ENCODE peak calls at places on chromosomes 3 and 15, in six cellular contexts. Q is IMR-90, V is heart left ventricle, K is adrenal gland, U is transverse colon, R is body of pancreas. C is an unnamed sample. For H3K4me1, the result is how much of the 10 kb centered on the place peaks cover.

GRCh38 chr15:86505951-86506350 is 426.3 kb downstream of the AGBL1 start:
- DNase-seq in Q (no peak), V (no peak), K (no peak), U (no peak), R (no peak), C (no peak)

GRCh38 chr3:186143280-186143679 is 34.4 kb upstream of the ETV5 start:
- DNase-seq in Q (no peak), V (no peak), K (no peak), U (no peak), R (no peak), C (no peak)

GRCh38 chr3:19149388-19149787 is 1.1 kb downstream of the KCNH8 start:
- DNase-seq in Q (no peak), V (no peak), K (peak), U (no peak), R (peak), C (no peak)

GRCh38 chr15:33894193-33894592 is 74.1 kb upstream of the CHRM5 start:
- DNase-seq in Q (no peak), V (no peak), K (no peak), U (no peak), R (no peak), C (no peak)

GRCh38 chr3:25957026-25957425 is 167.1 kb downstream of the OXSM start:
- DNase-seq in Q (no peak), V (peak), K (no peak), U (no peak), R (no peak), C (no peak)

GRCh38 chr15:32738677-32739076 is 20.9 kb downstream of the GREM1 start:
- DNase-seq in Q (peak), V (no peak), K (no peak), U (no peak), R (no peak), C (no peak)

GRCh38 chr15:101068523-101068960 is 149.4 kb downstream of the LRRK1 start:
- DNase-seq in Q (peak), V (no peak), K (no peak), U (no peak), R (no peak), C (no peak)

GRCh38 chr3:113695818-113696645 is at the start of gene USF3:
- DNase-seq in Q (peak), V (peak), K (peak), U (peak), R (peak), C (peak)

GRCh38 chr3:187778726-187779125 is 33.5 kb upstream of the BCL6 start:
- DNase-seq in Q (no peak), V (no peak), K (no peak), U (no peak), R (no peak), C (no peak)

GRCh38 chr3:36733162-36733696 is 31.1 kb downstream of the DCLK3 start:
- DNase-seq in Q (no peak), V (no peak), K (no peak), U (no peak), R (no peak), C (no peak)

GRCh38 chr15:96327155-96327741 is 3.3 kb upstream of the NR2F2 start:
- DNase-seq in Q (peak), V (no peak), K (peak), U (no peak), R (peak), C (no peak)

GRCh38 chr15:63019539-63020109 is 22.9 kb upstream of the TPM1 start:
- DNase-seq in Q (peak), V (no peak), K (peak), U (no peak), R (peak), C (peak)

GRCh38 chr3:125055913-125056705 is at the start of gene HEG1:
- DNase-seq in Q (peak), V (peak), K (peak), U (peak), R (peak), C (peak)
- TF ChIP-seq POLR2A in Q (peak), V (no peak), K (peak), U (peak), R (peak), C (no peak)

GRCh38 chr15:48782911-48783310 is 28.0 kb downstream of the CEP152 start:
- DNase-seq in Q (no peak), V (no peak), K (no peak), U (no peak), R (no peak), C (no peak)

GRCh38 chr15:48778338-48778730 is 32.5 kb downstream of the CEP152 start:
- DNase-seq in Q (peak), V (no peak), K (no peak), U (no peak), R (no peak), C (no peak)

GRCh38 chr15:48781002-48781401 is 29.9 kb downstream of the CEP152 start:
- DNase-seq in Q (peak), V (no peak), K (no peak), U (no peak), R (no peak), C (no peak)

GRCh38 chr15:48784756-48785155 is 26.1 kb downstream of the CEP152 start:
- DNase-seq in Q (no peak), V (no peak), K (no peak), U (no peak), R (no peak), C (no peak)

DNA sequence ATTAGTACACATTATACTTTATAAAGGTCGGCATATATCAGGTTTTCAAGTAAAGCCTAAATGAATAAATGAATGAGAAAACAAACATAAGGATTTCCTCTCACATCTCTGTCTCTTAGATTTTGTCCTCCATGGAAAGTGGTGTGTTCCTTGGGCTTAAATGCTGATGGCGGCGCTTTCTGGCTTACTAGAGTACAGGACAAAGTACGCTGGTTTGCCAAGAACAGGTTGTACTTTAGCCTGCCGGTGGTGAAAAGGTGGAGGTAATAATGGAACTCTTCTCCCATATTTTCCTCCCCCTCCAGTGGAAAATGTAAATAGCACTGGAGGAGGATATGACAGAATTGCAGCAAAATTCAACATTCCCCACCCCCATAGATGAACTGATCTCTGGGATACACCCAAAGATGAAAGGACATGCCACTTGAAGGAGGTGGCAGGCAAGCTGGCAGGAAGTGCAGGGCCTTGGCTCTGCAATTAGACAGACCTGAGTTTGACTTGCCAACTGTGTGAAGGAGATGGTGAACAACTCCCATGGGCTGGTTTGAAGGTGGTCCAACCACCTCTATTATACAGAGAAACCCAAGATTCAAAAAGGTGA is 29.3 kb downstream of the CEP152 start:
- DNase-seq in Q (no peak), V (no peak), K (no peak), U (no peak), R (no peak), C (peak)
- H3K4me1 ChIP-seq in Q (under half), V (under half), K (under half), U (under half), R (under half), C (under half)

DNA sequence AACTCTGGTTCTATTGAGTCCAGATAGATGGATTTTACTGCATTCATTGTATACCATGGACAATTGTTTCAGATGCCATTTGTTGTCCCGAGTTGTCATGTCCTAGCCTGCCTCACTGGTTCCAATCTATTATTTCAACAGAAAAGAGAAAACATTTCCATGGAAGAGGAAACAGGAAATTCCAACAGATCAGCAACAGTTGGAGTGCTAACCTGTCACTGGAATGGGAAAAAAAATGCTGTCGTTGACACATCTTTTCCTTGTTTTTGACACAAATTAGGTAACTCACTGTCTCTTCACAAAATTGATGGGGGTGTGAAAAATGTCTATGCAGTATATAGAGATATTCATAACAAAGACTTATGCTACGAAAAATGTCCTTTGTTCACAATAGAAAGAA is 432.0 kb upstream of the TBL1XR1 start:
- DNase-seq in Q (no peak), V (no peak), K (no peak), U (no peak), R (no peak), C (no peak)
- TF ChIP-seq POLR2A in Q (no peak), V (no peak), K (no peak), U (no peak), R (no peak), C (no peak)

DNA sequence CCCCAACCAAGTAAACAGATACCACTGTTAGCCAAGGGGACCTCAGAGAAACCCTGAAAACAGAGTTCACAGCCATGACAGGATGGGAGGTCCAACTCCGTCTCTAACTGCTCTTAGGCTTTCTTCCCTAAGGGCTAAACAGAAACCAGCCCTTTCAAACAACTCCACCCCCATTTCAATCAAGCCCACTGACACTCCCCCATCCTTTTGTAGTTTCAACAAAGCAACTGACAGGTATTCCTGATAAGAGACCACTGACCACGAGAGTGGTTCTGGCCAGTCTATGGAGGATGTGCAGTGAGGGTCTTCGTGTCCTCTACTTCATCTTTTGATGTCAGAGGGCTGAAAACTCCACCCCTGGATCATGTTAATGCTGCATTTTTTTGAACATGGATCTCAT is 222.7 kb downstream of the OSBPL10 start:
- DNase-seq in Q (no peak), V (no peak), K (no peak), U (no peak), R (no peak), C (no peak)
- H3K4me1 ChIP-seq in Q (under half), V (under half), K (under half), U (under half), R (under half), C (under half)

C was measured in Peyer's patch.